ENCODE peak calls at places on chromosome 3, in six cellular contexts. One of them, this sample, is unnamed.

GRCh38 chr3:108125151-108125540 is 34.3 kb upstream of the CD47 start:
- DNase-seq in ovary: no peak
- DNase-seq in endothelial cell of umbilical vein: no peak
- DNase-seq in colonic mucosa: no peak
- DNase-seq in IMR-90: no peak
- DNase-seq in brain microvascular endothelial cell: no peak
- DNase-seq in this sample: no peak

GRCh38 chr3:171457263-171458055 is 2.7 kb downstream of the TNIK start:
- DNase-seq in brain microvascular endothelial cell: no peak
- DNase-seq in ovary: no peak
- DNase-seq in endothelial cell of umbilical vein: no peak
- DNase-seq in colonic mucosa: peak; percentile 56
- DNase-seq in IMR-90: no peak
- DNase-seq in this sample: no peak

GRCh38 chr3:38608961-38609360 is 40.5 kb downstream of the SCN5A start:
- DNase-seq in brain microvascular endothelial cell: no peak
- DNase-seq in ovary: no peak
- DNase-seq in colonic mucosa: no peak
- DNase-seq in IMR-90: no peak
- DNase-seq in endothelial cell of umbilical vein: no peak
- DNase-seq in this sample: peak; percentile 60

GRCh38 chr3:55296035-55296434 is 191.1 kb downstream of the WNT5A start:
- DNase-seq in IMR-90: peak; percentile 80
- DNase-seq in brain microvascular endothelial cell: no peak
- DNase-seq in endothelial cell of umbilical vein: no peak
- DNase-seq in colonic mucosa: no peak
- DNase-seq in ovary: no peak
- DNase-seq in this sample: no peak

GRCh38 chr3:153903430-153903829 is 217.8 kb upstream of the ARHGEF26 start:
- DNase-seq in endothelial cell of umbilical vein: no peak
- DNase-seq in IMR-90: no peak
- DNase-seq in brain microvascular endothelial cell: no peak
- DNase-seq in colonic mucosa: no peak
- DNase-seq in ovary: no peak
- DNase-seq in this sample: no peak

GRCh38 chr3:121667333-121667732 is 6.6 kb upstream of the HCLS1 start:
- DNase-seq in endothelial cell of umbilical vein: no peak
- DNase-seq in colonic mucosa: no peak
- DNase-seq in IMR-90: no peak
- DNase-seq in brain microvascular endothelial cell: no peak
- DNase-seq in ovary: no peak
- DNase-seq in this sample: no peak

GRCh38 chr3:118882353-118882947 is 152.2 kb downstream of the IGSF11 start:
- DNase-seq in endothelial cell of umbilical vein: peak; percentile 52
- DNase-seq in colonic mucosa: peak; percentile 66
- DNase-seq in IMR-90: peak; percentile 55
- DNase-seq in ovary: peak; percentile 62
- DNase-seq in brain microvascular endothelial cell: peak; percentile 66
- DNase-seq in this sample: no peak

GRCh38 chr3:63538912-63539311 is 113.6 kb upstream of the SNTN start:
- DNase-seq in brain microvascular endothelial cell: no peak
- DNase-seq in colonic mucosa: no peak
- DNase-seq in ovary: no peak
- DNase-seq in IMR-90: no peak
- DNase-seq in endothelial cell of umbilical vein: no peak
- DNase-seq in this sample: no peak

GRCh38 chr3:127037971-127038446 is 55.1 kb downstream of the PLXNA1 start:
- DNase-seq in IMR-90: no peak
- DNase-seq in brain microvascular endothelial cell: no peak
- DNase-seq in ovary: no peak
- DNase-seq in endothelial cell of umbilical vein: no peak
- DNase-seq in colonic mucosa: no peak
- DNase-seq in this sample: peak; percentile 80

GRCh38 chr3:171183042-171183441 is 156.5 kb upstream of the SLC2A2 start:
- DNase-seq in brain microvascular endothelial cell: no peak
- DNase-seq in IMR-90: peak; percentile 37
- DNase-seq in ovary: no peak
- DNase-seq in endothelial cell of umbilical vein: no peak
- DNase-seq in colonic mucosa: peak; percentile 33
- DNase-seq in this sample: no peak

GRCh38 chr3:109563149-109563548 is 225.8 kb upstream of the DPPA4 start:
- DNase-seq in endothelial cell of umbilical vein: no peak
- DNase-seq in ovary: no peak
- DNase-seq in IMR-90: no peak
- DNase-seq in colonic mucosa: no peak
- DNase-seq in brain microvascular endothelial cell: no peak
- DNase-seq in this sample: no peak

GRCh38 chr3:195010551-195011100 is 260.3 kb downstream of the XXYLT1 start:
- DNase-seq in IMR-90: no peak
- DNase-seq in endothelial cell of umbilical vein: no peak
- DNase-seq in brain microvascular endothelial cell: no peak
- DNase-seq in ovary: no peak
- DNase-seq in colonic mucosa: no peak
- DNase-seq in this sample: no peak

GRCh38 chr3:63661242-63661641 is 8.8 kb downstream of the SNTN start:
- DNase-seq in ovary: no peak
- DNase-seq in brain microvascular endothelial cell: peak; percentile 24
- DNase-seq in IMR-90: no peak
- DNase-seq in colonic mucosa: no peak
- DNase-seq in endothelial cell of umbilical vein: no peak
- DNase-seq in this sample: no peak

GRCh38 chr3:140896997-140897396 is 44.6 kb upstream of the SLC25A36 start:
- DNase-seq in ovary: no peak
- DNase-seq in IMR-90: no peak
- DNase-seq in endothelial cell of umbilical vein: no peak
- DNase-seq in brain microvascular endothelial cell: no peak
- DNase-seq in colonic mucosa: no peak
- DNase-seq in this sample: no peak

GRCh38 chr3:140899363-140899762 is 42.3 kb upstream of the SLC25A36 start:
- DNase-seq in IMR-90: no peak
- DNase-seq in endothelial cell of umbilical vein: no peak
- DNase-seq in brain microvascular endothelial cell: no peak
- DNase-seq in colonic mucosa: no peak
- DNase-seq in ovary: no peak
- DNase-seq in this sample: no peak

GRCh38 chr3:140902791-140903190 is 38.8 kb upstream of the SLC25A36 start:
- DNase-seq in IMR-90: no peak
- DNase-seq in brain microvascular endothelial cell: no peak
- DNase-seq in colonic mucosa: no peak
- DNase-seq in endothelial cell of umbilical vein: no peak
- DNase-seq in ovary: no peak
- DNase-seq in this sample: no peak

GRCh38 chr3:140903196-140903595 is 38.4 kb upstream of the SLC25A36 start:
- DNase-seq in colonic mucosa: no peak
- DNase-seq in IMR-90: peak; percentile 24
- DNase-seq in ovary: no peak
- DNase-seq in brain microvascular endothelial cell: no peak
- DNase-seq in endothelial cell of umbilical vein: no peak
- DNase-seq in this sample: no peak

DNA sequence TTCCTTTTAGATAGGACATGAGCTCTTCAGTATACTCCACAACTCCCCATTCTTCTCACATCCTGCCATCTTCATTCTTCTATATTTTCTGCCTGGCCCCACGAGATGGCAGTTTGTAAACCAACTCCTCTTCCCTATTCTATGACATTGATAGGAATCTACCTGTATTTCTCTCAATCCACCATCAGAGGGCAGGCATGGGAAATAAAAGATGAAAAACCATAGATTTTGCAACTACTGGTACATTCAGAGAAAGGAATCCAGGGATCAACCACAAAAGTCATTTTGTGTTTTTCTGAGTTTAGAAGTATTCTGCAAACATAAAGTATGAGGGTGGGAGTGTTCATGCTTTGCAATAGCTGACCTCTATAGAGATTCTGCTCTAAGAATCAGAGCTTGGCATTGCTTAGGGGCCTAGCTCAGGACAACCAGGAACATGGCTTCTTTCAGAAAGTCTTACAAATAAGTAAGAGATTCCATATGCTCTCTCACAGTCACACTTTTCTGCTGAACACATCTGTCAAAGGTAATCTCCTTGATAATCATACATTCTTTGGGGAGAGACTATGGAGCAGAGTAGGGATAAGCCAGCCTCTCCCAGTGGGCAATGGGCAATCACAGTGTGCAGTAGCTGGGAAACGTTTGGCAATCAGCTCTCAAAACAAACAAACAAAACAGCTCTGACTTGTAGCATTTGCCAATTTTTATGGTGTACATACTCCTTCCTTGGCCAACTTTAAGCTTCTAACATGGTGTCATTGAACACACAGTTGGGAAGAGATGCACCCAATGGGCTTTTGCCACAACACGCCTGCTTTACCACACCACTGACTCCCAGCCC is 43.1 kb upstream of the SLC25A36 start:
- DNase-seq in endothelial cell of umbilical vein: peak; percentile 55
- DNase-seq in IMR-90: peak; percentile 87
- DNase-seq in brain microvascular endothelial cell: peak; percentile 79
- DNase-seq in ovary: no peak
- DNase-seq in colonic mucosa: peak; percentile 34
- DNase-seq in this sample: no peak
- TF ChIP-seq CTCF in endothelial cell of umbilical vein: peak; percentile 16
- TF ChIP-seq CTCF in IMR-90: peak; percentile 83
- TF ChIP-seq CTCF in brain microvascular endothelial cell: peak; percentile 59
- TF ChIP-seq CTCF in ovary: no peak
- TF ChIP-seq CTCF in colonic mucosa: peak; percentile 25
- TF ChIP-seq CTCF in this sample: peak; percentile 89

GRCh38 chr3:106540743-106541142 is 671.9 kb upstream of the CBLB start:
- DNase-seq in IMR-90: no peak
- DNase-seq in colonic mucosa: no peak
- DNase-seq in brain microvascular endothelial cell: no peak
- DNase-seq in ovary: no peak
- DNase-seq in endothelial cell of umbilical vein: no peak
- DNase-seq in this sample: no peak
- TF ChIP-seq CTCF in IMR-90: no peak
- TF ChIP-seq CTCF in colonic mucosa: no peak
- TF ChIP-seq CTCF in brain microvascular endothelial cell: no peak
- TF ChIP-seq CTCF in ovary: no peak
- TF ChIP-seq CTCF in endothelial cell of umbilical vein: no peak
- TF ChIP-seq CTCF in this sample: no peak

GRCh38 chr3:45906681-45907220 is 20.4 kb downstream of the CCR9 start:
- DNase-seq in ovary: no peak
- DNase-seq in endothelial cell of umbilical vein: peak; percentile 24
- DNase-seq in colonic mucosa: no peak
- DNase-seq in brain microvascular endothelial cell: peak; percentile 64
- DNase-seq in IMR-90: peak; percentile 84
- DNase-seq in this sample: no peak
- TF ChIP-seq CTCF in ovary: no peak
- TF ChIP-seq CTCF in endothelial cell of umbilical vein: peak; percentile 37
- TF ChIP-seq CTCF in colonic mucosa: no peak
- TF ChIP-seq CTCF in brain microvascular endothelial cell: peak; percentile 76
- TF ChIP-seq CTCF in IMR-90: peak; percentile 63
- TF ChIP-seq CTCF in this sample: peak; percentile 66

DNA sequence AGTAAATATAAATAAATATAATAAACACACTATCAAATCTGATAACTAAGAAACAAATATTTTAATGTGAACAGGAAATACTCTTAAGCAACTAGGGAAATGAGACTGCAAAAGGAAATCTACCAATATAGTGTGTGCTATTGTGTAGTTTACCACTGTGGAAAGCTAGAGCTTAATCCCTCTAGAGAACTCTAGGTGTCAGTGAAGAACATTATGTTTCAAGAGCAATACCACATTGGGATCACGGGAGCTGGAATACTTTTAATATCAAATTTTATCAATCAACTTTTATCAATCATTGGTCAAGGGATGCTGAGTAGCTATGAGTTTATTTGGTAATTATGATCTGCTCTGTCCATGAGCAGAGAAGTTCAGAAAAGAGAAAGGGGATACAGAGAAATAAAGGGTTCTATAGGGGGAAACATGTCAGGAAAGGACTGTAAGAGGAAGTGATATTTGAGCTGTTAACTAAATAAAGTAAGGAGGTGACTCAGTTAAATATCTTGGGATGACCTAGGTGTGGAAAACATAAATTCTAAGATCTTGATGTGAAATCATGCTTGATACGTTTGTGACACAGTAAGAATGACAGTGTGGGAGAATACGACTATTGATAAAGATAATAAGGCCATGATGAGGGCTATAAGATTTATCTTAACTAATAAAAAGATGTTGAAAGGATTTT is 762.2 kb upstream of the ALCAM start:
- DNase-seq in IMR-90: peak; percentile 48
- DNase-seq in brain microvascular endothelial cell: peak; percentile 12
- DNase-seq in endothelial cell of umbilical vein: peak; percentile 73
- DNase-seq in colonic mucosa: no peak
- DNase-seq in ovary: no peak
- DNase-seq in this sample: no peak
- TF ChIP-seq CTCF in IMR-90: peak; percentile 51
- TF ChIP-seq CTCF in brain microvascular endothelial cell: peak; percentile 47
- TF ChIP-seq CTCF in endothelial cell of umbilical vein: peak; percentile 25
- TF ChIP-seq CTCF in colonic mucosa: no peak
- TF ChIP-seq CTCF in ovary: no peak
- TF ChIP-seq CTCF in this sample: peak; percentile 86

This sample was measured in chondrocyte.